ENCODE peak calls at places on chromosomes 4 and X, in ten cellular contexts. R, J, S, Y, A, P, W, O, F and U are unnamed samples.

GRCh38 chr4:83356899-83357661 is 22.4 kb upstream of the HPSE start:
- DNase-seq in R (no peak), J (no peak), S (no peak), Y (peak; percentile 94), A (no peak), P (no peak), W (peak; percentile 86), O (peak; percentile 87), F (peak; percentile 28), U (peak; percentile 85)

GRCh38 chr4:27702710-27703431 is 842.2 kb downstream of the STIM2 start:
- DNase-seq in R (peak; percentile 75), J (no peak), S (no peak), Y (no peak), A (no peak), P (no peak), W (no peak), O (no peak), F (no peak), U (no peak)

GRCh38 chr4:28421221-28421620 is 1560.6 kb downstream of the STIM2 start:
- DNase-seq in R (no peak), J (no peak), S (no peak), Y (no peak), A (no peak), P (no peak), W (no peak), O (no peak), F (no peak), U (no peak)

GRCh38 chr4:86356831-86357230 is 3.0 kb downstream of the MAPK10 start:
- DNase-seq in R (no peak), J (no peak), S (no peak), Y (no peak), A (no peak), P (no peak), W (no peak), O (no peak), F (no peak), U (no peak)

GRCh38 chrX:150411656-150412055 is 48.5 kb downstream of the MAMLD1 start:
- DNase-seq in R (no peak), J (no peak), S (no peak), Y (no peak), A (no peak), P (no peak), W (no peak), O (no peak), F (no peak), U (no peak)

GRCh38 chr4:52904421-52904820 is 42.3 kb downstream of the RASL11B start:
- DNase-seq in R (no peak), J (no peak), S (no peak), Y (peak; percentile 69), A (no peak), P (no peak), W (no peak), O (no peak), F (peak; percentile 43), U (no peak)

GRCh38 chrX:29453333-29453732 is 762.0 kb upstream of the MAGEB2 start:
- DNase-seq in R (no peak), J (no peak), S (no peak), Y (no peak), A (no peak), P (no peak), W (no peak), O (no peak), F (no peak), U (no peak)

GRCh38 chr4:52407545-52407944 is 251.6 kb downstream of the USP46 start:
- DNase-seq in R (no peak), J (no peak), S (no peak), Y (no peak), A (no peak), P (no peak), W (no peak), O (peak; percentile 87), F (no peak), U (no peak)

GRCh38 chr4:123783936-123784335 is 387.3 kb downstream of the SPRY1 start:
- DNase-seq in R (no peak), J (no peak), S (no peak), Y (no peak), A (no peak), P (no peak), W (no peak), O (no peak), F (no peak), U (no peak)

GRCh38 chrX:55088795-55089489 is at the start of gene PAGE2:
- DNase-seq in R (no peak), J (no peak), S (no peak), Y (no peak), A (no peak), P (no peak), W (no peak), O (no peak), F (no peak), U (no peak)

GRCh38 chr4:122700178-122700725 is 32.3 kb upstream of the BBS12 start:
- DNase-seq in R (peak; percentile 27), J (peak; percentile 77), S (peak; percentile 70), Y (peak; percentile 73), A (peak; percentile 70), P (no peak), W (no peak), O (peak; percentile 49), F (no peak), U (no peak)

GRCh38 chrX:1442724-1443367 is 9.9 kb downstream of the ASMTL start:
- DNase-seq in R (no peak), J (no peak), S (no peak), Y (no peak), A (peak; percentile 10), P (no peak), W (no peak), O (no peak), F (no peak), U (no peak)

GRCh38 chrX:49995021-49995731 is 72.8 kb downstream of the CLCN5 start:
- DNase-seq in R (no peak), J (no peak), S (no peak), Y (peak; percentile 68), A (no peak), P (no peak), W (no peak), O (no peak), F (peak; percentile 19), U (no peak)

GRCh38 chrX:73851014-73852009 is 288.3 kb downstream of the CHIC1 start:
- DNase-seq in R (no peak), J (no peak), S (no peak), Y (no peak), A (peak; percentile 89), P (no peak), W (peak; percentile 93), O (peak; percentile 97), F (peak; percentile 77), U (peak; percentile 90)

GRCh38 chr4:33577798-33578197 is 2666.5 kb downstream of the ARAP2 start:
- DNase-seq in R (no peak), J (no peak), S (no peak), Y (no peak), A (no peak), P (no peak), W (no peak), O (no peak), F (no peak), U (no peak)

GRCh38 chr4:106695846-106696245 is 327.3 kb upstream of the GIMD1 start:
- DNase-seq in R (no peak), J (no peak), S (no peak), Y (no peak), A (no peak), P (no peak), W (no peak), O (no peak), F (no peak), U (no peak)

GRCh38 chr4:53441564-53441963 is 64.1 kb downstream of the FIP1L1 start:
- DNase-seq in R (no peak), J (no peak), S (no peak), Y (no peak), A (no peak), P (no peak), W (no peak), O (no peak), F (no peak), U (no peak)

GRCh38 chr4:16194199-16194598 is 32.1 kb downstream of the TAPT1 start:
- DNase-seq in R (no peak), J (no peak), S (no peak), Y (peak; percentile 42), A (no peak), P (no peak), W (no peak), O (peak; percentile 17), F (no peak), U (no peak)

GRCh38 chrX:150955590-150955989 is 27.5 kb upstream of the HMGB3 start:
- DNase-seq in R (no peak), J (no peak), S (no peak), Y (no peak), A (no peak), P (no peak), W (no peak), O (no peak), F (no peak), U (no peak)

GRCh38 chr4:74531952-74532794 is 87.2 kb downstream of the AREG start:
- DNase-seq in R (peak; percentile 58), J (no peak), S (peak; percentile 38), Y (peak; percentile 91), A (no peak), P (peak; percentile 1), W (peak; percentile 97), O (peak; percentile 92), F (peak; percentile 21), U (no peak)

GRCh38 chr4:140286503-140286902 is 86.9 kb upstream of the SCOC start:
- DNase-seq in R (no peak), J (no peak), S (no peak), Y (peak; percentile 48), A (no peak), P (no peak), W (no peak), O (no peak), F (no peak), U (no peak)

GRCh38 chr4:94068712-94069111 is 139.0 kb upstream of the SMARCAD1 start:
- DNase-seq in R (no peak), J (no peak), S (no peak), Y (no peak), A (no peak), P (no peak), W (no peak), O (no peak), F (no peak), U (no peak)

GRCh38 chrX:149570668-149571067 is 16.6 kb downstream of the MAGEA9B start:
- DNase-seq in R (no peak), J (no peak), S (no peak), Y (no peak), A (no peak), P (no peak), W (peak; percentile 32), O (no peak), F (peak; percentile 13), U (no peak)

GRCh38 chr4:165345663-165346417 is 18.4 kb downstream of the MSMO1 start:
- DNase-seq in R (no peak), J (no peak), S (no peak), Y (no peak), A (no peak), P (no peak), W (no peak), O (peak; percentile 9), F (no peak), U (no peak)

GRCh38 chr4:88244821-88245579 is 39.4 kb downstream of the PPM1K start:
- DNase-seq in R (no peak), J (no peak), S (peak; percentile 1), Y (no peak), A (peak; percentile 23), P (peak; percentile 48), W (no peak), O (no peak), F (no peak), U (no peak)

GRCh38 chr4:111267786-111268185 is 644.9 kb upstream of the PITX2 start:
- DNase-seq in R (no peak), J (no peak), S (no peak), Y (no peak), A (no peak), P (no peak), W (no peak), O (no peak), F (no peak), U (no peak)